ENCODE peak calls at places on chromosome 2, in four cellular contexts. G is heart right ventricle, I is endothelial cell, F is HFF-Myc. U is an unnamed sample.

GRCh38 chr2:159462201-159462785 is 154.1 kb downstream of the BAZ2B start:
- DNase-seq in G (no peak), I (no peak), F (no peak), U (no peak)

GRCh38 chr2:217325810-217326209 is 465.9 kb upstream of the TNP1 start:
- DNase-seq in G (no peak), I (no peak), F (no peak), U (no peak)

GRCh38 chr2:105393373-105394055 is 5.3 kb downstream of the FHL2 start:
- DNase-seq in G (peak; percentile 67), I (no peak), F (no peak), U (no peak)

GRCh38 chr2:37287966-37288365 is 36.7 kb downstream of the PRKD3 start:
- DNase-seq in G (no peak), I (no peak), F (no peak), U (no peak)

GRCh38 chr2:72144746-72145657 is 2.7 kb downstream of the CYP26B1 start:
- DNase-seq in G (peak; percentile 48), I (peak; percentile 16), F (no peak), U (no peak)

GRCh38 chr2:234203135-234203984 is 152.9 kb downstream of the SPP2 start:
- DNase-seq in G (peak; percentile 22), I (no peak), F (peak; percentile 81), U (peak; percentile 94)

GRCh38 chr2:2112416-2113131 is 218.5 kb downstream of the MYT1L start:
- DNase-seq in G (no peak), I (no peak), F (no peak), U (no peak)

GRCh38 chr2:231315896-231316295 is 79.6 kb upstream of the B3GNT7 start:
- DNase-seq in G (no peak), I (no peak), F (no peak), U (no peak)

GRCh38 chr2:205198130-205198505 is 484.2 kb upstream of the NRP2 start:
- DNase-seq in G (peak; percentile 62), I (peak; percentile 6), F (peak; percentile 68), U (no peak)

GRCh38 chr2:113233593-113234550 is 44.8 kb downstream of the PAX8 start:
- DNase-seq in G (no peak), I (no peak), F (no peak), U (no peak)

GRCh38 chr2:74131901-74132300 is 15.8 kb downstream of the BOLA3 start:
- DNase-seq in G (no peak), I (no peak), F (no peak), U (no peak)
- TF ChIP-seq CTCF in G (no peak), I (no peak), F (no peak), U (no peak)

DNA sequence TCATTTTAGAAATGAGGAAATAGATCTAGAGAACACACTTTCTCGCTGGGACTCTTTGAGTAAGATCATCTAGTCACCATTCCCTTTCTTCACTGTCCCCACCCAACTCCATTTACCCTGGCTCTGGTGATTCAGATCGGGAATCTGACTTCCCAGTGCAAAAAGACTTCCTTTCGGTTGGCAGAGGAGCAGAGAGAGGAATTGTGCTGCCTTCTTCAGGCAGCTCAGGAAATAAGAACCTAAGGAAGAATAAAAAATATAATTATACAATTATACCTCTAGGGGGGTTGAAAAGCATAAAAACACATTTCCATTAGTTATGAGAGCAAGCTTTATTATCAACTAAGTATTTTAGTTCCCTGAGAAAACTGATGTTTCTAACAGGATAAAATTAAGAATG is 9.3 kb upstream of the MPP4 start:
- DNase-seq in G (no peak), I (no peak), F (no peak), U (no peak)
- TF ChIP-seq CTCF in G (peak; percentile 32), I (no peak), F (peak; percentile 31), U (peak; percentile 22)

GRCh38 chr2:62195421-62196277 is at the start of gene B3GNT2:
- DNase-seq in G (peak; percentile 86), I (peak; percentile 76), F (no peak), U (no peak)
- TF ChIP-seq CTCF in G (no peak), I (no peak), F (no peak), U (no peak)

GRCh38 chr2:46964835-46965560 is 49.4 kb upstream of the MCFD2 start:
- DNase-seq in G (no peak), I (no peak), F (no peak), U (no peak)
- TF ChIP-seq CTCF in G (no peak), I (no peak), F (no peak), U (no peak)